ENCODE peak calls at places on chromosomes 13 and 19, in eight cellular contexts. X is activated CD4-positive, CD25-positive, alpha-beta regulatory T cell; U is upper lobe of right lung; L is fibroblast of mammary gland; F is trophoblast cell; Q is B cell; K is dermis blood vessel endothelial cell; I is GDM1. Z is an unnamed sample.

GRCh38 chr19:58296086-58296485 is 9.1 kb upstream of the ERVK3-1 start:
- DNase-seq in Q (no peak), K (no peak), U (no peak), X (no peak), F (peak), L (peak), I (no peak), Z (no peak)

GRCh38 chr19:33397536-33398360 is 24.2 kb downstream of the CEBPG start:
- DNase-seq in K (peak), U (peak), F (no peak), Q (peak), I (no peak), L (no peak), X (no peak), Z (no peak)

GRCh38 chr19:38898788-38899446 is 501 bp downstream of the SIRT2 start:
- DNase-seq in L (peak), U (no peak), Q (no peak), X (no peak), I (no peak), K (peak), F (no peak), Z (peak)

GRCh38 chr19:4635763-4636135 is 3.6 kb upstream of the TNFAIP8L1 start:
- DNase-seq in F (no peak), Q (no peak), I (no peak), U (no peak), K (no peak), L (no peak), X (no peak), Z (no peak)

GRCh38 chr19:7211191-7211988 is 82.8 kb downstream of the INSR start:
- DNase-seq in L (no peak), Q (no peak), I (no peak), U (no peak), K (peak), F (peak), X (no peak), Z (peak)

GRCh38 chr13:106569233-106570095 is 1.5 kb upstream of the ARGLU1 start:
- DNase-seq in Q (no peak), X (no peak), F (peak), U (no peak), L (no peak), K (no peak), I (no peak), Z (no peak)

GRCh38 chr19:38361633-38362075 is 12.7 kb upstream of the PSMD8 start:
- DNase-seq in U (peak), X (no peak), F (peak), L (peak), Q (peak), K (peak), I (peak), Z (peak)

GRCh38 chr13:27578121-27579030 is 42.0 kb downstream of the LNX2 start:
- DNase-seq in Q (no peak), K (no peak), F (peak), X (no peak), I (no peak), L (peak), U (no peak), Z (peak)

GRCh38 chr19:29807178-29807577 is 4.6 kb upstream of the CCNE1 start:
- DNase-seq in I (no peak), X (no peak), L (no peak), Q (no peak), F (no peak), K (no peak), U (no peak), Z (no peak)

GRCh38 chr13:77544365-77544764 is 8.9 kb downstream of the SCEL start:
- DNase-seq in L (peak), F (no peak), X (no peak), K (peak), U (no peak), I (no peak), Q (no peak), Z (peak)

GRCh38 chr19:14476663-14477401 is 1.7 kb upstream of the PTGER1 start:
- DNase-seq in U (no peak), X (no peak), F (peak), K (no peak), I (no peak), L (peak), Q (no peak), Z (no peak)

GRCh38 chr19:14072535-14073231 is at the start of gene MISP3:
- DNase-seq in L (no peak), X (no peak), Q (peak), F (peak), K (peak), U (peak), I (no peak), Z (peak)

GRCh38 chr19:34639491-34640085 is 37.4 kb downstream of the SCGB2B2 start:
- DNase-seq in F (peak), L (peak), Q (peak), K (peak), I (peak), X (peak), U (no peak), Z (peak)

GRCh38 chr13:38348890-38349289 is 761 bp upstream of the UFM1 start:
- DNase-seq in L (peak), Q (no peak), F (peak), U (no peak), K (peak), X (no peak), I (no peak), Z (peak)

GRCh38 chr19:47097396-47098217 is 16.0 kb downstream of the ZC3H4 start:
- DNase-seq in K (no peak), L (peak), I (no peak), F (no peak), U (no peak), Q (no peak), X (no peak), Z (no peak)

GRCh38 chr19:3521104-3521445 is 15.0 kb downstream of the FZR1 start:
- DNase-seq in U (no peak), K (no peak), Q (no peak), F (no peak), X (no peak), L (no peak), I (no peak), Z (no peak)

GRCh38 chr19:4781851-4782250 is 9.7 kb upstream of the FEM1A start:
- DNase-seq in F (no peak), Q (no peak), I (no peak), K (no peak), L (peak), X (no peak), U (no peak), Z (no peak)

GRCh38 chr19:38844093-38844686 is 5.6 kb downstream of the HNRNPL start:
- DNase-seq in L (no peak), I (no peak), Q (no peak), K (no peak), X (no peak), F (no peak), U (no peak), Z (no peak)

GRCh38 chr19:48663667-48664066 is 9.2 kb downstream of the NTN5 start:
- DNase-seq in K (no peak), Q (no peak), X (no peak), U (no peak), L (no peak), I (no peak), F (no peak), Z (no peak)

GRCh38 chr13:46527237-46527636 is 25.7 kb upstream of the LRCH1 start:
- DNase-seq in F (no peak), L (no peak), K (no peak), I (no peak), U (no peak), X (no peak), Q (no peak), Z (no peak)

GRCh38 chr19:30473334-30473867 is 101.2 kb downstream of the ZNF536 start:
- DNase-seq in U (no peak), Q (no peak), K (no peak), X (no peak), F (no peak), I (no peak), L (no peak), Z (no peak)

GRCh38 chr19:42412661-42413076 is 14.5 kb downstream of the LIPE start:
- DNase-seq in F (no peak), Q (no peak), X (no peak), I (no peak), L (no peak), U (no peak), K (no peak), Z (no peak)

GRCh38 chr13:73039201-73040108 is 19.4 kb upstream of the KLF5 start:
- DNase-seq in I (no peak), U (no peak), F (peak), Q (no peak), K (no peak), X (no peak), L (no peak), Z (no peak)

GRCh38 chr19:54451331-54451871 is 2.4 kb downstream of the LENG8 start:
- DNase-seq in I (no peak), K (no peak), X (no peak), L (peak), F (no peak), Q (no peak), U (no peak), Z (no peak)

GRCh38 chr13:99312493-99312883 is 5.3 kb upstream of the GPR183 start:
- DNase-seq in K (peak), U (peak), X (no peak), Q (no peak), F (peak), I (peak), L (peak), Z (no peak)

Z was measured in lung microvascular endothelial cell.